ENCODE peak calls at places on chromosomes 3 and 15, in seven cellular contexts. One of them, this sample, is unnamed.

GRCh38 chr15:29064290-29064689 is 178.5 kb downstream of the APBA2 start:
- DNase-seq in fibroblast of lung: no peak
- DNase-seq in tibial artery: no peak
- DNase-seq in breast epithelium: no peak
- DNase-seq in fibroblast of pulmonary artery: no peak
- DNase-seq in transverse colon: no peak
- DNase-seq in psoas muscle: no peak
- DNase-seq in this sample: no peak

GRCh38 chr3:194773666-194774455 is 88.2 kb downstream of the FAM43A start:
- DNase-seq in psoas muscle: no peak
- DNase-seq in transverse colon: no peak
- DNase-seq in fibroblast of lung: peak
- DNase-seq in breast epithelium: no peak
- DNase-seq in tibial artery: no peak
- DNase-seq in fibroblast of pulmonary artery: no peak
- DNase-seq in this sample: no peak

GRCh38 chr3:188901126-188901525 is 270.6 kb upstream of the TPRG1 start:
- DNase-seq in fibroblast of lung: peak
- DNase-seq in fibroblast of pulmonary artery: no peak
- DNase-seq in psoas muscle: no peak
- DNase-seq in tibial artery: no peak
- DNase-seq in breast epithelium: no peak
- DNase-seq in transverse colon: no peak
- DNase-seq in this sample: peak

GRCh38 chr15:45242289-45242688 is 9.7 kb upstream of the SLC28A2 start:
- DNase-seq in tibial artery: no peak
- DNase-seq in fibroblast of pulmonary artery: peak
- DNase-seq in psoas muscle: no peak
- DNase-seq in transverse colon: no peak
- DNase-seq in fibroblast of lung: peak
- DNase-seq in breast epithelium: no peak
- DNase-seq in this sample: peak

GRCh38 chr15:73727330-73728018 is 25.7 kb downstream of the INSYN1 start:
- DNase-seq in fibroblast of lung: no peak
- DNase-seq in tibial artery: no peak
- DNase-seq in breast epithelium: no peak
- DNase-seq in fibroblast of pulmonary artery: peak
- DNase-seq in transverse colon: no peak
- DNase-seq in psoas muscle: no peak
- DNase-seq in this sample: peak

GRCh38 chr3:31561891-31562290 is 29.2 kb downstream of the STT3B start:
- DNase-seq in tibial artery: no peak
- DNase-seq in psoas muscle: peak
- DNase-seq in fibroblast of pulmonary artery: no peak
- DNase-seq in fibroblast of lung: no peak
- DNase-seq in breast epithelium: no peak
- DNase-seq in transverse colon: no peak
- DNase-seq in this sample: no peak

GRCh38 chr3:195095704-195096036 is 175.3 kb downstream of the XXYLT1 start:
- DNase-seq in fibroblast of lung: no peak
- DNase-seq in fibroblast of pulmonary artery: no peak
- DNase-seq in breast epithelium: no peak
- DNase-seq in psoas muscle: peak
- DNase-seq in transverse colon: no peak
- DNase-seq in tibial artery: no peak
- DNase-seq in this sample: peak

GRCh38 chr3:87311309-87311708 is 34.9 kb upstream of the POU1F1 start:
- DNase-seq in transverse colon: no peak
- DNase-seq in breast epithelium: no peak
- DNase-seq in fibroblast of lung: no peak
- DNase-seq in psoas muscle: no peak
- DNase-seq in tibial artery: no peak
- DNase-seq in fibroblast of pulmonary artery: no peak
- DNase-seq in this sample: peak

GRCh38 chr15:88704791-88705768 is 66.3 kb downstream of the ISG20 start:
- DNase-seq in transverse colon: peak
- DNase-seq in fibroblast of pulmonary artery: peak
- DNase-seq in tibial artery: peak
- DNase-seq in fibroblast of lung: peak
- DNase-seq in psoas muscle: peak
- DNase-seq in breast epithelium: no peak
- DNase-seq in this sample: peak

DNA sequence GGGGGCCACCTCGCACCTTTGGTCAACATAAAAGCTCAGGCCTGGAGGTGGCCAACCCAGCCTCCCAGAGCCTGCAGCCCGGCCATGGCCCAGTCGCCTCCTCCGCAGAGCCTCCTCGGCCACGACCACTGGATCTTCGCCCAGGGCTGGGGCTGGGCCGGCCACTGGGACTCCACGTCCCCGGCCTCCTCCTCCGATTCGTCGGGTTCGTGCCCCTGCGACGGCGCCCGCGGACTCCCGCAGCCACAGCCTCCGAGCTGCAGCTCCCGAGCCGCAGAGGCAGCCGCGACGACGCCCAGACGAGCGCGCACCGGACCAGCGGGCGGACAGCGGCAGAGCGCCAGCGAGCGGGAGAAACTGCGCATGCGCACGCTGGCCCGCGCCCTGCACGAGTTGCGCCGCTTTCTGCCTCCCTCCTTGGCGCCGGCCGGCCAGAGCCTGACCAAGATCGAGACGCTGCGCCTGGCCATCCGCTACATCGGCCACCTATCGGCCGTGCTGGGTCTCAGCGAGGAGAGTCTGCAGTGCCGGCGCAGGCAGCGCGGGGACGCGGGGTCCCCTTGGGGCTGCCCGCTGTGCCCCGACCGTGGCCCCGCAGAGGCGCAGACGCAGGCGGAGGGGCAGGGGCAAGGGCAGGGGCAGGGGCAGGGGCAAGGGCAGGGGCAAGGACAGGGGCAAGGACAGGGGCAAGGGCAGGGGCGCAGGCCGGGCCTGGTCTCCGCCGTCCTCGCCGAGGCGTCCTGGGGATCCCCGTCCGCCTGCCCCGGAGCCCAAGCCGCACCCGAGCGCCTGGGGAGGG is at the start of gene MESP2:
- DNase-seq in fibroblast of pulmonary artery: peak
- DNase-seq in fibroblast of lung: peak
- DNase-seq in tibial artery: peak
- DNase-seq in psoas muscle: peak
- DNase-seq in transverse colon: peak
- DNase-seq in breast epithelium: no peak
- DNase-seq in this sample: peak
- TF ChIP-seq CTCF in fibroblast of pulmonary artery: peak
- TF ChIP-seq CTCF in fibroblast of lung: peak
- TF ChIP-seq CTCF in tibial artery: peak
- TF ChIP-seq CTCF in psoas muscle: peak
- TF ChIP-seq CTCF in transverse colon: peak
- TF ChIP-seq CTCF in breast epithelium: peak
- TF ChIP-seq CTCF in this sample: peak

GRCh38 chr3:184160456-184160855 is 5.3 kb downstream of the DVL3 start:
- DNase-seq in fibroblast of pulmonary artery: peak
- DNase-seq in transverse colon: no peak
- DNase-seq in breast epithelium: no peak
- DNase-seq in psoas muscle: no peak
- DNase-seq in fibroblast of lung: peak
- DNase-seq in tibial artery: no peak
- DNase-seq in this sample: peak
- H3K4me3 ChIP-seq in fibroblast of pulmonary artery: no peak
- H3K4me3 ChIP-seq in transverse colon: no peak
- H3K4me3 ChIP-seq in breast epithelium: no peak
- H3K4me3 ChIP-seq in psoas muscle: no peak
- H3K4me3 ChIP-seq in fibroblast of lung: no peak
- H3K4me3 ChIP-seq in tibial artery: peak
- H3K4me3 ChIP-seq in this sample: no peak

GRCh38 chr3:45482829-45483228 is 94.5 kb downstream of the LARS2 start:
- DNase-seq in fibroblast of pulmonary artery: no peak
- DNase-seq in tibial artery: no peak
- DNase-seq in transverse colon: no peak
- DNase-seq in breast epithelium: no peak
- DNase-seq in fibroblast of lung: no peak
- DNase-seq in psoas muscle: no peak
- DNase-seq in this sample: no peak
- TF ChIP-seq CTCF in fibroblast of pulmonary artery: no peak
- TF ChIP-seq CTCF in tibial artery: no peak
- TF ChIP-seq CTCF in transverse colon: no peak
- TF ChIP-seq CTCF in breast epithelium: no peak
- TF ChIP-seq CTCF in fibroblast of lung: no peak
- TF ChIP-seq CTCF in psoas muscle: no peak
- TF ChIP-seq CTCF in this sample: no peak

GRCh38 chr3:134373942-134374790 is at the start of gene AMOTL2:
- DNase-seq in breast epithelium: peak
- DNase-seq in fibroblast of pulmonary artery: peak
- DNase-seq in tibial artery: peak
- DNase-seq in transverse colon: peak
- DNase-seq in psoas muscle: peak
- DNase-seq in fibroblast of lung: peak
- DNase-seq in this sample: peak
- H3K4me3 ChIP-seq in breast epithelium: peak
- H3K4me3 ChIP-seq in fibroblast of pulmonary artery: peak
- H3K4me3 ChIP-seq in tibial artery: peak
- H3K4me3 ChIP-seq in transverse colon: peak
- H3K4me3 ChIP-seq in psoas muscle: peak
- H3K4me3 ChIP-seq in fibroblast of lung: peak
- H3K4me3 ChIP-seq in this sample: peak